ENCODE peak calls at places on chromosomes 7 and 10, in five cellular contexts. I, B, J, U and A are unnamed samples.

GRCh38 chr10:32161586-32161985 is 105.4 kb upstream of the KIF5B start:
- DNase-seq in I (no peak), B (no peak), J (no peak), U (no peak), A (no peak)

GRCh38 chr10:13351340-13351915 is 3.3 kb upstream of the SEPHS1 start:
- DNase-seq in I (no peak), B (no peak), J (no peak), U (peak), A (no peak)

GRCh38 chr10:99656199-99657064 is 2.9 kb upstream of the ENTPD7 start:
- DNase-seq in I (no peak), B (no peak), J (no peak), U (no peak), A (peak)

GRCh38 chr10:97498076-97498840 is at the start of gene MMS19:
- DNase-seq in I (peak), B (peak), J (peak), U (peak), A (peak)

GRCh38 chr7:41107330-41107937 is 595.5 kb downstream of the INHBA start:
- DNase-seq in I (no peak), B (no peak), J (no peak), U (no peak), A (peak)

GRCh38 chr7:123622660-123623386 is 21.2 kb downstream of the ASB15 start:
- DNase-seq in I (no peak), B (no peak), J (no peak), U (no peak), A (no peak)

GRCh38 chr10:106147050-106147449 is 1017.5 kb downstream of the SORCS1 start:
- DNase-seq in I (no peak), B (no peak), J (no peak), U (no peak), A (no peak)

GRCh38 chr7:40237731-40238130 is 102.9 kb downstream of the SUGCT start:
- DNase-seq in I (no peak), B (no peak), J (no peak), U (no peak), A (no peak)

GRCh38 chr10:22986771-22987542 is 59.1 kb downstream of the ARMC3 start:
- DNase-seq in I (no peak), B (peak), J (no peak), U (no peak), A (peak)

GRCh38 chr10:127694580-127695193 is 42.3 kb upstream of the FOXI2 start:
- DNase-seq in I (no peak), B (no peak), J (no peak), U (no peak), A (no peak)

GRCh38 chr7:79504607-79505389 is 51.3 kb upstream of the MAGI2 start:
- DNase-seq in I (no peak), B (no peak), J (no peak), U (no peak), A (no peak)

GRCh38 chr7:94142281-94142680 is 138.1 kb upstream of the BET1 start:
- DNase-seq in I (no peak), B (no peak), J (no peak), U (no peak), A (no peak)

GRCh38 chr10:102610499-102610898 is 33.8 kb upstream of the TRIM8 start:
- DNase-seq in I (no peak), B (no peak), J (no peak), U (no peak), A (no peak)

GRCh38 chr10:18955041-18955440 is 93.6 kb upstream of the MALRD1 start:
- DNase-seq in I (no peak), B (no peak), J (no peak), U (no peak), A (no peak)

GRCh38 chr10:103076996-103077395 is 116.1 kb downstream of the NT5C2 start:
- DNase-seq in I (no peak), B (no peak), J (no peak), U (no peak), A (no peak)

GRCh38 chr7:76155938-76156337 is 45.8 kb upstream of the SRRM3 start:
- DNase-seq in I (peak), B (peak), J (peak), U (no peak), A (peak)

GRCh38 chr10:118035358-118036031 is 11.2 kb downstream of the RAB11FIP2 start:
- DNase-seq in I (no peak), B (peak), J (no peak), U (no peak), A (no peak)

GRCh38 chr10:22317121-22317370 is 858 bp downstream of the COMMD3 start:
- DNase-seq in I (no peak), B (no peak), J (no peak), U (peak), A (no peak)

GRCh38 chr10:46220187-46220586 is 66.6 kb upstream of the ANTXRL start:
- DNase-seq in I (no peak), B (no peak), J (no peak), U (no peak), A (no peak)

GRCh38 chr7:149385195-149385955 is 75.5 kb downstream of the ZNF777 start:
- DNase-seq in I (no peak), B (no peak), J (no peak), U (no peak), A (no peak)

GRCh38 chr7:133529861-133530260 is 277.0 kb downstream of the EXOC4 start:
- DNase-seq in I (no peak), B (no peak), J (no peak), U (no peak), A (no peak)

GRCh38 chr10:133237241-133238065 is at the start of gene VENTX:
- DNase-seq in I (no peak), B (no peak), J (no peak), U (no peak), A (no peak)

GRCh38 chr7:116259821-116260440 is 49.6 kb downstream of the TES start:
- DNase-seq in I (no peak), B (peak), J (no peak), U (no peak), A (peak)

GRCh38 chr7:152121432-152121831 is 96.0 kb downstream of the GALNT11 start:
- DNase-seq in I (no peak), B (no peak), J (no peak), U (no peak), A (no peak)

GRCh38 chr10:34098817-34099567 is 716.1 kb downstream of the PARD3 start:
- DNase-seq in I (no peak), B (no peak), J (no peak), U (no peak), A (no peak)

GRCh38 chr10:1643161-1643910 is 94.0 kb downstream of the ADARB2 start:
- DNase-seq in I (no peak), B (no peak), J (no peak), U (no peak), A (no peak)

GRCh38 chr7:110529175-110529574 is 561.8 kb upstream of the LRRN3 start:
- DNase-seq in I (no peak), B (no peak), J (no peak), U (no peak), A (no peak)

GRCh38 chr7:110531186-110531585 is 559.7 kb upstream of the LRRN3 start:
- DNase-seq in I (no peak), B (no peak), J (no peak), U (no peak), A (no peak)

GRCh38 chr7:110539216-110539615 is 551.7 kb upstream of the LRRN3 start:
- DNase-seq in I (no peak), B (no peak), J (no peak), U (no peak), A (no peak)

DNA sequence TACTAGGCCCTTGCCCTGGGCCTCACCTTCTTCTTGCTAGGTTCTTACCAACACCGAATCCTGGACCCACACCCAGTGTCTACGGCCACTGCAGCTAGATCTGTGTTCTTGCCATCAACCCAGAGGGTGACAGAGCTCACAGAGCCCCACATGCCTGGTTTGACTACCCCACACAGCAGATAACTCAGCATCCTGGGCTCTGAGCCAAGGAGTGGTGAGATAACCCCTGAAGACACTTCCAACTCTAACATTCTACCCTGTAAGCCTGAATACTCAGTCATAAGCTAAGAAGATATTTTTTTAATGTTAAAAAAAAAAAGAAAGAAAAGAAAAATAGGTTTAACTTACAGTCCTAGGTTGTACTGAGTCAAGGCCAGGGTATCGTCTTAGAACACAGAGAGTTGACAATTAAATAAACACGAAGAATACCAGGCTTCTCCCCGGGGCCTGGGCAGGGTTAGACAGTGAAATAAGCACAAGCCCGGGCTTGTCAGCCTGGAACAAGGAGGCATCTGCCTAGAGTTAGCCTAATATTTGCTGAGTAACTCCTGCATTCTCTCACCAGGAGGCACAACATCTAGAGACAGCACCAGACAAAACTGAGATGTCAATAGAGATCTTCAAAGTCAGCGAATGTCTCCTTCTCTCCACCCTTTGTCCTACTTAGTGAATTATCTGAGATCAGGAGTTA is 556.5 kb upstream of the LRRN3 start:
- DNase-seq in I (no peak), B (peak), J (no peak), U (no peak), A (peak)
- H3K4me3 ChIP-seq in I (no peak), B (no peak), J (no peak), U (no peak), A (no peak)

GRCh38 chr10:44046605-44047004 is 338.3 kb downstream of the CXCL12 start:
- DNase-seq in I (peak), B (peak), J (no peak), U (no peak), A (peak)
- TF ChIP-seq CTCF in I (no peak), B (peak), J (peak), U (no peak), A (peak)

DNA sequence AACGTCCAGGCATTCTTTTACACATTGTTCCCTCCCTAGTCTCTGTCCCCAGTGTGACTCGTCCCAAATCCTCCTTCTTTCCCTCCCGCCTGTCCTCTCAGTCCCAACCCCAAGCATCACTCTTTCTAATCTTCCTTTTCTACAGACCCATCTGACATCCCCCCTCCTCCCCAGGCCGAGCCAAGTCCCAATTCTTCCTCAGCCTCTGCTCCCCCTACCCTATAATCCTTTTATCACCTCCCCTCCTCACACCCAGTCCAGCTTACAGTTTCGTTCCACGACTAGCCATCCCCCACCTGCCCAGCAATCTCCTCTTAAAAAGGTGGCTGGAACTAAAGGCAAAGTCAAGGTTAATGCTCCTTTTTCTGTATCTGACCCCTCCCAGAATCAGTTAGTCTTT is 95.1 kb downstream of the MACC1 start:
- DNase-seq in I (no peak), B (no peak), J (no peak), U (no peak), A (no peak)
- H3K4me3 ChIP-seq in I (no peak), B (no peak), J (no peak), U (no peak), A (no peak)

DNA sequence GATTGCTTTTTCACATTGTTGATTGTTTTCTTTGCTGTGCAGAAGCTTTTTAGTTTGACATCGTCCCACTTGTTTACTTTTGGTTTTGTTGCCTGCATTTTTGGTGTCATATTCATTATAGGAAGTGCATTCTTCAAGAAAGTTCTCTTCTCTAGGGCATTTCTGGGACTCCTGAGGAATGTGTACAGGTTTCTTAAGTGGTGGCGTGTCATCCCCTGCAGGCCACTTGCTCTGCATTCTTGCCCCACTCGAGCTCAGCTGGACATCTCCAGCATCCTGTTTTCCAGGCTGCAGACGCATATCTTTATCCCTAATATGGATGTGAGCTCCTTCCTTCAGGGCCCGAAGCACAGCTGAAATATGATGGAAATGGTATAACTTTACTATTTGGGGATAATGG is 255.6 kb upstream of the HABP2 start:
- DNase-seq in I (no peak), B (peak), J (no peak), U (no peak), A (no peak)
- TF ChIP-seq CTCF in I (no peak), B (peak), J (no peak), U (no peak), A (no peak)

GRCh38 chr7:49774459-49775064 is 1.1 kb downstream of the VWC2 start:
- DNase-seq in I (no peak), B (no peak), J (no peak), U (no peak), A (no peak)
- H3K4me3 ChIP-seq in I (no peak), B (no peak), J (peak), U (no peak), A (no peak)

GRCh38 chr7:110839866-110840265 is 251.1 kb upstream of the LRRN3 start:
- DNase-seq in I (peak), B (peak), J (no peak), U (no peak), A (peak)
- TF ChIP-seq CTCF in I (no peak), B (no peak), J (no peak), U (no peak), A (no peak)

DNA sequence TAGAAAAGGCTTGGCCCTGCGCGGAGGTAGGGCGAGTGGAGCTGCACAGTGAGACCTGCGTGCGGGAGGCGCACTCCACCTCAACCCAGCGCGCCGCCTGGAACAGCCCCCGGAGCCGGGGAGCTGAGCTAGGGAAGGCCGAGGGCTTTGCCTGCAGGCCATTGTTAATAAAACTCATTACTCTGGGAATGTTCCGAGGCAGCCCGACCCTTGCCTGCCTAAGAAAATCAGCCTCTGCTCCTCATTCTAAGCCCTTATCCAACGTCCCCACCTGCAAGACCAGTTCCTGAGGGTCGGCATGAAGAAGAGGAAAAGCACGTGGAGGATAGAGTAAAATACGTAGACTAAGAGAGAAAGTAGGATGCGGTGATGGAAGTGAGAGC is 55.3 kb downstream of the C7orf25 start:
- DNase-seq in I (no peak), B (no peak), J (no peak), U (no peak), A (no peak)
- H3K4me3 ChIP-seq in I (no peak), B (peak), J (peak), U (peak), A (peak)

GRCh38 chr7:144656960-144657359 is 178.9 kb downstream of the TPK1 start:
- DNase-seq in I (no peak), B (no peak), J (no peak), U (no peak), A (no peak)
- TF ChIP-seq CTCF in I (no peak), B (no peak), J (no peak), U (no peak), A (no peak)

GRCh38 chr10:70404036-70404905 is at the start of gene EIF4EBP2:
- DNase-seq in I (peak), B (peak), J (peak), U (peak), A (peak)
- H3K4me3 ChIP-seq in I (peak), B (peak), J (peak), U (peak), A (peak)